ENCODE peak calls at places on chromosomes 6 and 20, in six cellular contexts. T is hepatic stellate cell, U is glutamatergic neuron, W is uterus, P is mesenchymal stem cell, M is amniotic epithelial cell. R is an unnamed sample.

GRCh38 chr6:30873137-30873640 is 11.1 kb upstream of the DDR1 start:
- DNase-seq in T (no peak), U (no peak), W (no peak), P (no peak), M (no peak), R (no peak)

GRCh38 chr6:18823782-18824386 is 436.7 kb downstream of the RNF144B start:
- DNase-seq in T (no peak), U (peak), W (no peak), P (peak), M (peak), R (no peak)

GRCh38 chr6:15287670-15288069 is 41.8 kb downstream of the JARID2 start:
- DNase-seq in T (no peak), U (no peak), W (no peak), P (no peak), M (no peak), R (no peak)

GRCh38 chr6:38755207-38755606 is 40.1 kb downstream of the DNAH8 start:
- DNase-seq in T (no peak), U (no peak), W (no peak), P (no peak), M (no peak), R (no peak)

GRCh38 chr6:12602951-12603710 is 113.4 kb upstream of the PHACTR1 start:
- DNase-seq in T (no peak), U (no peak), W (no peak), P (peak), M (peak), R (no peak)

GRCh38 chr6:107989166-107990094 is 31.4 kb upstream of the SEC63 start:
- DNase-seq in T (no peak), U (no peak), W (no peak), P (no peak), M (no peak), R (no peak)

GRCh38 chr20:600141-600540 is 10.0 kb downstream of the TCF15 start:
- DNase-seq in T (no peak), U (no peak), W (no peak), P (no peak), M (no peak), R (no peak)

GRCh38 chr6:164502838-164503237 is 806.6 kb downstream of the C6orf118 start:
- DNase-seq in T (no peak), U (no peak), W (no peak), P (no peak), M (no peak), R (no peak)

GRCh38 chr6:26389349-26389799 is 6.5 kb downstream of the BTN2A2 start:
- DNase-seq in T (no peak), U (no peak), W (no peak), P (no peak), M (peak), R (no peak)

GRCh38 chr6:48916523-48917050 is 546.5 kb downstream of the MMUT start:
- DNase-seq in T (no peak), U (no peak), W (no peak), P (no peak), M (no peak), R (no peak)

GRCh38 chr6:157188213-157188612 is 135.1 kb downstream of the TMEM242 start:
- DNase-seq in T (peak), U (no peak), W (no peak), P (peak), M (peak), R (no peak)

GRCh38 chr20:11907621-11908020 is 10.1 kb upstream of the BTBD3 start:
- DNase-seq in T (no peak), U (no peak), W (no peak), P (no peak), M (no peak), R (no peak)

GRCh38 chr6:112348334-112348874 is 1.3 kb downstream of the RFPL4B start:
- DNase-seq in T (no peak), U (no peak), W (no peak), P (no peak), M (no peak), R (no peak)

GRCh38 chr20:271528-271927 is 14.0 kb downstream of the DEFB132 start:
- DNase-seq in T (no peak), U (no peak), W (no peak), P (no peak), M (no peak), R (no peak)

GRCh38 chr6:51959744-51960383 is 127.5 kb downstream of the PKHD1 start:
- DNase-seq in T (peak), U (peak), W (no peak), P (peak), M (peak), R (peak)

GRCh38 chr6:139406577-139407343 is 32.3 kb upstream of the CITED2 start:
- DNase-seq in T (no peak), U (no peak), W (no peak), P (peak), M (no peak), R (no peak)

GRCh38 chr6:79334674-79335073 is 100.2 kb upstream of the HMGN3 start:
- DNase-seq in T (no peak), U (no peak), W (no peak), P (no peak), M (no peak), R (no peak)

GRCh38 chr20:16664031-16664430 is 65.8 kb upstream of the SNRPB2 start:
- DNase-seq in T (no peak), U (peak), W (no peak), P (no peak), M (no peak), R (no peak)

GRCh38 chr6:108423982-108424695 is 129.3 kb downstream of the AFG1L start:
- DNase-seq in T (no peak), U (no peak), W (no peak), P (no peak), M (peak), R (no peak)

GRCh38 chr6:53382421-53382820 is 33.7 kb upstream of the ELOVL5 start:
- DNase-seq in T (no peak), U (no peak), W (no peak), P (no peak), M (peak), R (no peak)

GRCh38 chr20:50731930-50732690 is 730 bp downstream of the PARD6B start:
- DNase-seq in T (no peak), U (no peak), W (no peak), P (no peak), M (no peak), R (peak)

GRCh38 chr6:169587992-169588391 is 113.8 kb downstream of the WDR27 start:
- DNase-seq in T (no peak), U (no peak), W (no peak), P (peak), M (peak), R (no peak)

GRCh38 chr6:6556738-6557503 is 31.6 kb upstream of the LY86 start:
- DNase-seq in T (peak), U (peak), W (peak), P (peak), M (peak), R (no peak)

GRCh38 chr20:35297153-35297552 is 4.9 kb upstream of the FAM83C start:
- DNase-seq in T (no peak), U (no peak), W (no peak), P (no peak), M (no peak), R (no peak)

GRCh38 chr20:32439132-32439829 is 81.2 kb downstream of the ASXL1 start:
- DNase-seq in T (peak), U (no peak), W (no peak), P (peak), M (peak), R (peak)

GRCh38 chr20:52083627-52084232 is 107.8 kb downstream of the ZFP64 start:
- DNase-seq in T (peak), U (peak), W (peak), P (peak), M (peak), R (peak)

GRCh38 chr6:47292944-47293343 is 16.8 kb downstream of the TNFRSF21 start:
- DNase-seq in T (no peak), U (no peak), W (no peak), P (peak), M (peak), R (no peak)

GRCh38 chr6:131159578-131159977 is 24.3 kb downstream of the AKAP7 start:
- DNase-seq in T (peak), U (no peak), W (no peak), P (peak), M (peak), R (no peak)

GRCh38 chr20:2700913-2701620 is 8.5 kb downstream of the EBF4 start:
- DNase-seq in T (no peak), U (no peak), W (no peak), P (no peak), M (no peak), R (no peak)

GRCh38 chr6:134636221-134636830 is 313.6 kb downstream of the ALDH8A1 start:
- DNase-seq in T (no peak), U (no peak), W (no peak), P (no peak), M (no peak), R (no peak)

GRCh38 chr6:115945806-115946205 is 114.9 kb downstream of the FRK start:
- DNase-seq in T (no peak), U (no peak), W (no peak), P (no peak), M (no peak), R (no peak)

GRCh38 chr20:20360464-20360863 is 7.4 kb upstream of the INSM1 start:
- DNase-seq in T (peak), U (peak), W (no peak), P (peak), M (peak), R (no peak)

GRCh38 chr6:3403244-3404154 is 53.4 kb downstream of the SLC22A23 start:
- DNase-seq in T (no peak), U (no peak), W (peak), P (peak), M (no peak), R (no peak)

GRCh38 chr6:130240232-130240631 is 17.5 kb upstream of the SAMD3 start:
- DNase-seq in T (peak), U (no peak), W (no peak), P (peak), M (peak), R (no peak)

GRCh38 chr20:43972051-43972450 is 57.4 kb downstream of the TOX2 start:
- DNase-seq in T (no peak), U (no peak), W (no peak), P (no peak), M (no peak), R (peak)